ENCODE peak calls at places on chromosomes 6 and 20, in ten cellular contexts. H is body of pancreas, Q is thyroid gland, E is uterus, G is heart left ventricle, X is adrenal gland, R is testis, P is A549, J is right lobe of liver, W is ovary. Y is an unnamed sample.

GRCh38 chr6:47126647-47127339 is 84.7 kb upstream of the ADGRF1 start:
- DNase-seq in Q (peak; percentile 37), E (no peak), H (peak; percentile 51), X (no peak), R (no peak), J (no peak), W (no peak), G (no peak), P (no peak), Y (no peak)

GRCh38 chr6:143804835-143805239 is 38.3 kb upstream of the LTV1 start:
- DNase-seq in X (no peak), H (no peak), J (no peak), G (no peak), W (no peak), Q (no peak), E (no peak), P (no peak), R (no peak), Y (no peak)

GRCh38 chr20:33096921-33097320 is 17.5 kb downstream of the BPIFB4 start:
- DNase-seq in Q (no peak), W (no peak), H (no peak), G (no peak), X (peak; percentile 8), P (no peak), E (no peak), R (peak; percentile 74), J (no peak), Y (no peak)

GRCh38 chr20:20547221-20547875 is 165.1 kb downstream of the RALGAPA2 start:
- DNase-seq in Q (no peak), G (no peak), J (no peak), P (no peak), W (no peak), X (no peak), H (no peak), R (no peak), E (no peak), Y (no peak)

GRCh38 chr20:62922451-62922921 is 3.8 kb downstream of the DIDO1 start:
- DNase-seq in G (no peak), X (no peak), W (no peak), H (no peak), J (no peak), E (no peak), Q (no peak), R (no peak), P (no peak), Y (no peak)

GRCh38 chr6:30821862-30822784 is 62.2 kb upstream of the DDR1 start:
- DNase-seq in H (peak; percentile 44), W (no peak), G (no peak), J (no peak), R (no peak), X (no peak), P (peak; percentile 48), E (no peak), Q (no peak), Y (no peak)

GRCh38 chr20:47479506-47479905 is 22.2 kb upstream of the NCOA3 start:
- DNase-seq in H (no peak), J (no peak), R (no peak), W (no peak), X (no peak), G (no peak), E (no peak), Q (no peak), P (no peak), Y (no peak)

GRCh38 chr20:47857142-47857993 is 72.1 kb upstream of the SULF2 start:
- DNase-seq in P (no peak), H (no peak), Q (no peak), J (no peak), G (no peak), E (peak; percentile 79), W (no peak), R (no peak), X (no peak), Y (no peak)

DNA sequence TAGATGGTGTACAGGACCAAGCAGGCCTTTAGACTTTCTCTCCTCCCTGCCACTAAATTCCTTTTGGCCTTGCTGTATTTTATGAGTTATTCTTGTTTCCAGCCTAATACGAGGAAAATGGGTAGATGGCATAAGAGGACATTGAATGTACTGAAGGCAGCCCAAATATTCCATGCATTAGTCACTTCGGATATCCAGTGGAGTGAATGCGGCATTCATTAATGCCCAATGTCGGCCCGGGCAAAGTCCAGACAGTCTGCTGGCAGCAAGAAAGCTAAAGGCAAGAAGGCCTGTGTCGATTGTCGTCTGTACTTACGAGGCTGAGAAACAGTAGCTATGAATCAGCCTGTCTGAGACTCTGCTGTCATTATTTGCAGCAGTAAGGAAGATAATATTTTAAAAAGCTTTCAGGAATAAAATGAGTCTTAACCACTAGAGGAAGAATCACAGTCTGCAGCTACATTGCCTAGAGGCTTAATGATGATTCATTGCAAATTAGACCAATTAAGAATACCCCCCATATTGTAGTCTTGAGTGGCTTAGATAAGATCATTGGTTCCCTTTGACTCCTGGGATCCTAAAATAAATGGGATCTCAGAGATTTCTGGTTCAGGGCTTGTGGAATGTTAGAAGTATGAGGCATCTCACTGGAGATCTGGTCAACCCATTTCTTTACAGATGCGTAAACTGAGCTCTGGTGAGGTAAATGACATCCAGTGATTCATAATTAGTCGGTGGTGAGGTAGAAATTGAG is 534.1 kb upstream of the JAG1 start:
- DNase-seq in P (peak; percentile 98), R (no peak), W (no peak), X (no peak), H (peak; percentile 63), E (no peak), Q (no peak), J (no peak), G (no peak), Y (peak; percentile 84)
- H3K27ac ChIP-seq in P (peak overlapping the region; percentile 87), R (no peak overlapping the region), W (no peak overlapping the region), X (no peak overlapping the region), H (peak overlapping the region; percentile 26), E (no peak overlapping the region), Q (no peak overlapping the region), J (no peak overlapping the region), G (no peak overlapping the region), Y (no peak overlapping the region)

DNA sequence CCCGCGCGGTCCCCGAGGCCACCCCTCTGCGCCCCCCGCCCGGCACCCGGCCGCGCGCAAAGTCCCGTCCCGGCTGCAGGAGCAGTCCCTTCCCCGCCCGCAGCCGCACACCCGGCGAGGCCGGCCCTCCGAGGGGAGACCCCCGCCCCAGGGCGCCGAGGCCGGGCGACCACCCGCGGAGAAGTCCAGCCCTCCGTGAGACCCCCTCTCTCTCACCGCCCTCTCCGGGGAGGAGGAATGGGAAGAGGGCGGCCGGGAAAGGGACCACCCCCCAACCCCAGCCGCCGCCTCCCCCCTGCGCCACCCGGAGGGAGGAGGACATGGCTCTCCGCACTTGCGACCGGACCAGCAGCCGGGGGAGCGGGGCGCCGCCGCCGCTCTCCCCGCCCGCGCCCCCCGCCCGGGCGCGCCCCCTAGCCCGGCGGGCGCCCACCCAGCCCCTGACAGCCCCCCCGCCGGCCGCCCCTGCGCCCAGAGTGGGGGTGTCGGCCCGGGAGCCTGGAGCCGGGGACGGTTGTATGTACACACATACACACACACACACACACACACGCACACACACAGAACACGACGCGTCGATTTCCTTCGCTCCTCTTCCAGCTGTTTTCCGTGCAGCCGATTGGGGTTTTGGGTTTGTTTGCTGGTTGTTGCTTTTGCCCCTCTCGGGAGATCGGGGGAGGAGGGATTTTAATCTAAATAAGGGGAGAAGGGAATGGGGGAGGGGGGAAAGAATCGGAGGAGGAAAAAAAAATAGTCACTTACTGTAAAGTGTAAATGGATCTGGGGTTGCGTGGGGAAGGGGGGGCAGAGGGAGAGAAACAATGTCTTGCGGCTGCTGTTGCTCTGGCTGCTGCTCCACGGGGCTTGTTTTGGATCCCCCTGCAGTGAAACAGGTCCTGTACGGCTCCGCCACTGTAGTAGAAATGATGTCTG is at the start of gene ATXN1:
- DNase-seq in Q (peak; percentile 66), X (peak; percentile 74), H (peak; percentile 75), G (peak; percentile 80), W (peak; percentile 71), R (peak; percentile 70), J (peak; percentile 79), E (peak; percentile 63), P (peak; percentile 61), Y (peak; percentile 87)
- TF ChIP-seq POLR2A in Q (peak; percentile 50), X (no peak), H (peak; percentile 25), G (no peak), W (no peak), R (no peak), J (peak; percentile 32), E (peak; percentile 18), P (no peak), Y (peak; percentile 65)

GRCh38 chr6:21457647-21458046 is 135.9 kb upstream of the SOX4 start:
- DNase-seq in G (no peak), E (no peak), J (no peak), W (no peak), H (no peak), X (no peak), Q (no peak), P (no peak), R (no peak), Y (no peak)

GRCh38 chr6:21461844-21462518 is 131.6 kb upstream of the SOX4 start:
- DNase-seq in G (no peak), R (no peak), H (no peak), P (no peak), W (no peak), E (no peak), J (no peak), X (no peak), Q (no peak), Y (no peak)

GRCh38 chr6:21462519-21462852 is 131.1 kb upstream of the SOX4 start:
- DNase-seq in R (no peak), Q (no peak), J (no peak), H (no peak), W (no peak), E (no peak), P (no peak), G (no peak), X (no peak), Y (no peak)

GRCh38 chr6:21455071-21455470 is 138.5 kb upstream of the SOX4 start:
- DNase-seq in J (no peak), G (no peak), W (no peak), E (no peak), X (peak; percentile 2), R (no peak), P (no peak), H (no peak), Q (no peak), Y (no peak)

DNA sequence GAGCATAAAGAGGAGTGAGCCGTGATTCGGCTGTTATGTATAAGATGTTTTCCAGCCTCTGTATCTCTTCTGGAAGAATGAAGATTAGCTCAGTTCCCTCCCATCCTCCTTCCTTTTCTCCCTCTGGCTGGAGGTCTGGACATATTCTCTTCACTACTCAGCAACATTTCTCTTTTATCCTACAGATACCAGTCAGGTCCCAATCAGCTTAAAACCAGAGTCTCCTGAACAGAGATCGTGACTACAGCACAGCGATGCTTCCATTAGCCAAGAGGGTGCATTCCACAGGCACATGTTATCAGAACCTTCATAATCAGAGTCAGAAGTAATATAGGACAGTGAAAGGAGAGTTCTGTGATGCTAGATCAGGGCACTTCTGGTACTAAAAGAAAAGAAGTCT is 133.9 kb upstream of the SOX4 start:
- DNase-seq in X (no peak), P (no peak), G (no peak), W (no peak), E (no peak), J (no peak), Q (no peak), H (no peak), R (no peak), Y (no peak)
- H3K4me3 ChIP-seq in X (no peak overlapping the region), P (no peak overlapping the region), G (no peak overlapping the region), W (no peak overlapping the region), E (no peak overlapping the region), J (no peak overlapping the region), Q (no peak overlapping the region), H (no peak overlapping the region), R (no peak overlapping the region), Y (no peak overlapping the region)

GRCh38 chr20:34542439-34542838 is 16.1 kb upstream of the MAP1LC3A start:
- DNase-seq in W (no peak), E (no peak), J (no peak), R (no peak), G (no peak), Q (no peak), H (no peak), X (no peak), P (no peak), Y (no peak)

GRCh38 chr20:34541917-34542316 is 16.6 kb upstream of the MAP1LC3A start:
- DNase-seq in X (no peak), H (no peak), G (no peak), Q (no peak), W (no peak), E (no peak), P (no peak), J (no peak), R (no peak), Y (no peak)

GRCh38 chr20:34543457-34544056 is 15.0 kb upstream of the MAP1LC3A start:
- DNase-seq in J (no peak), H (no peak), G (no peak), X (no peak), R (no peak), E (no peak), P (no peak), W (no peak), Q (no peak), Y (no peak)

GRCh38 chr20:34546751-34547181 is 11.8 kb upstream of the MAP1LC3A start:
- DNase-seq in G (peak; percentile 37), Q (no peak), P (no peak), R (no peak), E (no peak), J (no peak), W (no peak), X (no peak), H (no peak), Y (peak; percentile 79)

DNA sequence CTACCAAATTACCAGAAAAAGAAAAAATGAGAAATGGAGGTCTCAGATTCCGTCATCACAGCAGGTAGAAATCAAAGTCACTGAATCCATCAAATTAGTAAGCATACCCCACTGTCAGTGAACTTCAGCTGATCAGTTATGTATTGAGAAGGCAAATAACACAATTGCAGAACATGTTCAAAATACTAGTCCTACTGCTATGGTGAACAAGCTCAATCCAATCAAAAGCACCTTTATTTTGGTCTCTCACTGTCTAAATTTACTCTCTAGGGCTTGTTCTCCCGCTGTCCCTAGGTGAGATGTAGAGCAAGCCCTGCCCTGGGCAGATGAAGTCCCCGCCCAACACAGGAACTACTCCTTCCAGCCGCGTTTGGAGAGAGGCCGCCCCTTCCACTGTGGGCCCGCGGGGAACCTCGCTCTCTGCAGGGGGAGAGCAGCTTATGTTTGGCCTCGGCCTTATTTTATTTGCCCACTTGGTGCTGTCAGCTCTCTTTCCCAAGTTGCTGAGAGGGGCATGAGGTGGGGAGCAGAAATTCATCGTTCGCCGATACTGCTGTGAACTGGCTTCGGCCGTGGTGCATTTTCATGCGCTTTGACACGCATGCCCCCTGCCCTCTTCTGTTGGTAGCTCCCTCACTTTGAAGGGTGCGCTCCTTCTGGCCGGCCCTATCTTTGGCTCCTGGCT is 14.3 kb upstream of the MAP1LC3A start:
- DNase-seq in G (no peak), Q (peak; percentile 47), W (no peak), E (no peak), R (no peak), H (no peak), P (no peak), X (no peak), J (no peak), Y (no peak)
- H3K27ac ChIP-seq in G (no peak overlapping the region), Q (no peak overlapping the region), W (no peak overlapping the region), E (no peak overlapping the region), R (no peak overlapping the region), H (no peak overlapping the region), P (no peak overlapping the region), X (no peak overlapping the region), J (no peak overlapping the region), Y (no peak overlapping the region)